ENCODE peak calls at places on chromosomes 5 and 9, in six cellular contexts. L is GM06990, K is uterus, H is A549, J is AG04450, O is neural progenitor cell. D is an unnamed sample.

GRCh38 chr5:40276426-40277102 is 403.2 kb upstream of the PTGER4 start:
- DNase-seq in J (no peak), L (no peak), K (no peak), H (no peak), O (no peak), D (no peak)

GRCh38 chr5:28862860-28863196 is 1824.4 kb upstream of the CDH9 start:
- DNase-seq in J (no peak), L (no peak), H (peak; percentile 7), O (no peak), K (no peak), D (no peak)

GRCh38 chr9:124449381-124450151 is 685 bp upstream of the ADGRD2 start:
- DNase-seq in K (no peak), L (no peak), H (peak; percentile 34), J (no peak), O (no peak), D (no peak)

GRCh38 chr5:23506329-23507236 is 826 bp upstream of the PRDM9 start:
- DNase-seq in K (no peak), L (no peak), O (peak; percentile 67), H (peak; percentile 74), J (no peak), D (no peak)

GRCh38 chr9:35736201-35736633 is 3.8 kb downstream of the CREB3 start:
- DNase-seq in J (no peak), H (peak; percentile 86), O (peak; percentile 87), K (peak; percentile 65), L (peak; percentile 50), D (peak; percentile 60)

GRCh38 chr9:87497080-87497603 is 525 bp upstream of the DAPK1 start:
- DNase-seq in H (no peak), K (no peak), J (no peak), O (peak; percentile 14), L (no peak), D (no peak)

GRCh38 chr9:124005372-124005771 is 6.2 kb upstream of the LHX2 start:
- DNase-seq in J (no peak), K (no peak), L (no peak), H (no peak), O (peak; percentile 71), D (no peak)

GRCh38 chr5:180161420-180162303 is 47.3 kb downstream of the RASGEF1C start:
- DNase-seq in H (no peak), L (no peak), J (no peak), K (no peak), O (peak; percentile 36), D (no peak)

GRCh38 chr5:180253036-180253824 is 38.7 kb downstream of the MAPK9 start:
- DNase-seq in O (no peak), H (peak; percentile 44), J (no peak), K (no peak), L (peak; percentile 20), D (no peak)

DNA sequence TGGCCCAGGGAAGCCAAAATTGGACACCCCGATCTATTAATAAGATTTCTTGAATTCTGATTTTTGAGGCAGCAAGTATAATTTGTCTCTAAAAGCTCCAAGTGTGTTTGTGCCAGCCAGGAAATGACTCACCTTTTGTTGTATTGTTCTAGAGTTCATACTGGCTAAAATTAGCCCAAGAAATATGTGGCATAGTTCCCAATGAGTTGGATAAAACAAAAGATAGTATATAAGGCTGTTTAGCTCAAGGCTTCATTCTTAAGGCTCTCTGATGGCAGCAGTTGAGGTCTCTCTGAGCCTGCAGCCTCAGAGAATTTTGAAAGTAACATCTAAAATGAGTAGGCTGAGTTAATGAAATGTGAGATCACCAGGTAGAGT is 21.6 kb downstream of the HMGXB3 start:
- DNase-seq in H (peak; percentile 25), O (no peak), L (no peak), J (peak; percentile 47), K (no peak), D (peak; percentile 93)
- H3K4me3 ChIP-seq in H (no peak overlapping the region), O (no peak overlapping the region), L (no peak overlapping the region), J (no peak overlapping the region), K (no peak overlapping the region), D (no peak overlapping the region)

DNA sequence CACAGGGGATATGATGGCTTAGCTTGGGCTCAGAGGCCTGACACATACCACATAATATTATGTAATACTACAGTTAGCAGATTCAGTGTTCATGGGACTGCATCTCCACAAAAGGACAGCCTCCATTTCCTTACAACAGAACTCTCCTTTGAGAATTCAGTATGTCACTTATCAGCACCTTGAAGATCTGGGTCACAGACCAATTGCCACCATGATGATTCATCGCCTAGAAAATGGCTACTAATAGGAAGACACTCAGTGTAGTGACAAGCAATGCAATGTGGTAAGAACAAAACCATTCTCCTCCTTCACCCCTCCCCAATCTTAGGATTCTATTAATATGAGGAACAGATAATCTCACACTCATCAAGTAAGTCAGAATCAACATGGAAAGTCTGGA is 38.7 kb upstream of the PRLR start:
- DNase-seq in L (no peak), J (no peak), O (no peak), H (no peak), K (no peak), D (no peak)
- H3K4me3 ChIP-seq in L (no peak overlapping the region), J (no peak overlapping the region), O (no peak overlapping the region), H (no peak overlapping the region), K (no peak overlapping the region), D (no peak overlapping the region)

DNA sequence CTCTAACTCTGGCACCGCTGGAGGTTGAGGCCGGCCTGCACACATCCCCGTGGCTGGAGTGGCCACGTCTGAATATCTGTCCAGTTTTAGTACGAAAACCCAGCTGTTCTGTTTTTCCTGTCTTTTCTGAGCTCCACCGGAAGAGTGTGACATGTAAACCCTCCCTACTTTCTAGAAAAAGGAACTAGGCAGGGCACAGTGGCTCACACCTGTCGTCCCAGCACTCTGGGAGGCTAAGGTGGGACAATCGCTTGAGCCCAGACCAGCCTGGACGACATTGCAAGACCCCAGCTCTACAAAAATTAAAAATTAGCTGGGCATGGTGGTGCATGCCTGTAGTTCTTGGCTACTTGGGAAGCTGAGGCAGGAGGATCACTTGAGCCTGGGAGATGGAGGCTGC is 8.2 kb upstream of the PHYKPL start:
- DNase-seq in J (no peak), H (no peak), O (no peak), K (no peak), L (no peak), D (no peak)
- H3K4me3 ChIP-seq in J (no peak overlapping the region), H (no peak overlapping the region), O (no peak overlapping the region), K (no peak overlapping the region), L (no peak overlapping the region), D (no peak overlapping the region)

DNA sequence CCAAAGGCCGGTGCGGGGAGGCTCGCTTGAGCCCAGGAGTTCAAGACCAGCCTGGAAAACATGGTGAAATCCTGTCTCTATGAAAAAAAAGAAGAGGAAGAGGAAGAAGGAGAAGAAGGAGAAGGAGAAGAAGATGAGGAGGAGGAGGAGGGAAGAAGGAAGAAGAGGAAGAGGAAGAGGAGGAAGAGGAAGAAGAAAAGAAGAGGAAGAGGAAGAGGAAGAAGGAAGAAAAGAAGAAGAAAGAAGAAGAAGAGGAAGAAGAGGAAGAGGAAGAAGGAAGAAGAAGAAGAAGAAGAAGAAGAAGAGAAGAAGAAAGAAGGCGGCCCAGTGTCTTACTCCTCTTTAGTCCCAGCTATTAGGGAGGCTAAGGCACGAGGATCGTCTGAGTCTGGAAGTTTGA is 44.8 kb upstream of the XPA start:
- DNase-seq in H (no peak), L (no peak), J (no peak), K (no peak), O (no peak), D (no peak)
- H3K4me3 ChIP-seq in H (no peak overlapping the region), L (no peak overlapping the region), J (no peak overlapping the region), K (no peak overlapping the region), O (peak overlapping the region; percentile 55), D (no peak overlapping the region)

DNA sequence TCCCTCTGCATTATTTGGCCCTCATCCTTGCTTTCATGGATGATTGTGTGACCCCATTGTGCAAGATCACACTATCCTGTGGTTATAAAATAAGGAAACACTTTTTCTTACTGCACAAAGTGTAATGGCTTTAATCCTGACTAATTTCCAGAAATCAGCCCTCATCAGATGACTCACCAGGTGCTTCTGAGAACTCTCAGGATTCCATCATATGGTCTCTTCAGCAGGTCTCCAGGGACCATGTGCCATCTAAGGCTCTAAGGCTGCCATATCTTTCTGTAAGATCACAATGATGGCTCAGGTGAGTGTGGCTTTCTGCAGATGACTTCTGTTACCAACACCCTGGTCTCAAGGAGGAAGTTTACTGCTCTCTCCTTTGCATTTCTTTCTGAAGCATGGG is 27.3 kb upstream of the FER start:
- DNase-seq in K (no peak), L (peak; percentile 59), O (no peak), H (no peak), J (no peak), D (no peak)
- H3K4me3 ChIP-seq in K (no peak overlapping the region), L (no peak overlapping the region), O (no peak overlapping the region), H (no peak overlapping the region), J (no peak overlapping the region), D (no peak overlapping the region)

DNA sequence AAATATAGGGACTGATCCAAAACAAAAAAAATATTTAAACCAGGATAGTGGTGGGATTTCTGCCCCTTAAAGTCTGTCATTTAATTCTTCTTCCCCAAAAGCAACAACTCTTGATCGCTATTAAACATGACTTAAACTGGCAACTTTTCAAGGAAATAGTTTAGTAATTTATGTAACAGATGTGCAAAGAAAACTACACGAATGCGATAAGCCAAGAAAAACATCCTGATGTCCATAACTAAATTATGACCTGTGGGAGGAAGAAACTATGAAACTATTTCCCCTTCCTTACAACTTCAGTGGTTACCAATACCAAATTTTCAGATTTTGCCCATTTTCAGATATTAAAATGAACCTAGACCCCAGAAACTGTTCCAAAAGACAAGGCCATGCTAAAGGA is 31.5 kb downstream of the CLINT1 start:
- DNase-seq in K (no peak), J (no peak), L (no peak), H (no peak), O (no peak), D (peak; percentile 11)
- H3K4me3 ChIP-seq in K (no peak overlapping the region), J (no peak overlapping the region), L (no peak overlapping the region), H (no peak overlapping the region), O (no peak overlapping the region), D (no peak overlapping the region)

DNA sequence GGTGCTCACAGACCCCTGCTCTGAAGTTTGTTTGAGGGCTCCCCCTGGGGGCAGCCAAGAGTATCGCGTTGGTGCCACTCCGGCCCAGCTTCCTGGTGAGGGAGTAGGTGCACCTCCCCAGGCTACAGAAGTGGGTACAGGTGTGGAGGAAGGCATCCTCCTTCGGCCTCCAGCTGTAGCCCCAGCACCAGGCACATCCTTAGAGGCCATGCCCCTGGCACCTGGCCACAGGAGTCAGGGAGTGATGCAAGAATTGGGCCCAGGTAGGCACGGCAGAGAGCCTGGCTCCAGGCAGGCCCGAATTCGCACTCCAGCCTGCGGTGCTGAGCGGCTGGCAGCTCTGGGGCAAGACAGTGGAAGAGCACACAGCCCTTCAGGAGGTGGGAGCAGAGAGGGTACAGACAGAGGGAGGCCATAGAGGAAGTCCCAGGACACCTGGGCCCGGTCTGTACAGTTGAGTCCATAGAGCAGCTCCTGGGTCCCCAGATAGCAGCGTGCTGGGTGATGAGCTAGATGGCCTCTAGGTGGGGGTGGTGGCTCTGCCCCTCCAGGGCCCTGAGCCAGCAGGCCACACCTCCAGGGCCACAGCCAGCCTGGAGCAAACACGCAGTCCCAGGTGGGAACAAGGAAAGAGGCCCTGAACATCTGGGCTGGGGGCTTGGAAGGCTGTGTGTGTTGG is 2.4 kb downstream of the SAPCD2 start:
- DNase-seq in J (no peak), H (peak; percentile 88), O (peak; percentile 82), L (peak; percentile 77), K (peak; percentile 65), D (peak; percentile 49)
- H3K4me3 ChIP-seq in J (no peak overlapping the region), H (no peak overlapping the region), O (no peak overlapping the region), L (no peak overlapping the region), K (no peak overlapping the region), D (no peak overlapping the region)

DNA sequence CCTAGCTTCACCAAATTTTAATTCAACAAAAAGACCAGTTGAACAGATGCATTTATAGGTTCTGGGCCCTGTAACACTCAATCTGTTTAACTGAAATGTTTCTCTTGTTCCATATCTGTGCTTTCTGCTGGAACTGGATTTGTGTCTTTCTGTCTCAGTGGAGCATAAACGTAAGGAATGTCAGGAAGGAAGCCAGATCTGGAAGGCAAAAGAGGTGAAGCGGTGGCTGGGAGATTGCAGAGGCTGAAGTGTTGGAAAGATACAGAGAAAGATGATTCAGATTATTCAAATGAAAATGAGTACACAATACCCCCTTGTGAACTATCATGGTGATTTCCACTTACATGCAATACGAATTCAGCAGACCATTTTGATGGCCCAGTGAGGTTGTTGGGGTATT is 406.8 kb downstream of the BRINP1 start:
- DNase-seq in L (no peak), H (no peak), K (no peak), J (no peak), O (no peak), D (peak; percentile 38)
- H3K4me3 ChIP-seq in L (no peak overlapping the region), H (no peak overlapping the region), K (no peak overlapping the region), J (no peak overlapping the region), O (no peak overlapping the region), D (no peak overlapping the region)

D was measured in astrocyte of the cerebellum.